ENCODE peak calls at places on chromosomes 5 and 9, in nine cellular contexts. U is CD4-positive, alpha-beta T cell; Y is T1000; T is brain microvascular endothelial cell; W is A549; F is ELR; N is EL; Q is fibroblast of the conjunctiva; J is astrocyte of the spinal cord. C is an unnamed sample.

GRCh38 chr9:112339886-112340285 is 6.5 kb upstream of the PTBP3 start:
- DNase-seq in U (no peak), Y (no peak), T (no peak), W (no peak), F (no peak), N (no peak), Q (no peak), J (no peak), C (no peak)

GRCh38 chr9:119026120-119026519 is 343.1 kb downstream of the BRINP1 start:
- DNase-seq in U (no peak), Y (no peak), T (no peak), W (no peak), F (no peak), N (peak), Q (no peak), J (peak), C (no peak)

GRCh38 chr9:96782241-96782640 is 4.4 kb upstream of the ZNF510 start:
- DNase-seq in U (no peak), Y (no peak), T (no peak), W (no peak), F (no peak), N (no peak), Q (no peak), J (no peak), C (no peak)

GRCh38 chr9:137470785-137471184 is 11.7 kb upstream of the NSMF start:
- DNase-seq in U (no peak), Y (no peak), T (no peak), W (no peak), F (no peak), N (no peak), Q (no peak), J (no peak), C (no peak)

GRCh38 chr9:124843635-124844034 is 9.6 kb upstream of the WDR38 start:
- DNase-seq in U (no peak), Y (no peak), T (peak), W (no peak), F (no peak), N (no peak), Q (no peak), J (peak), C (no peak)

GRCh38 chr5:105670586-105670985 is 2000.2 kb downstream of the EFNA5 start:
- DNase-seq in U (no peak), Y (no peak), T (no peak), W (peak), F (peak), N (no peak), Q (no peak), J (no peak), C (no peak)

GRCh38 chr5:128681096-128681495 is 143.1 kb upstream of the FBN2 start:
- DNase-seq in U (no peak), Y (no peak), T (peak), W (no peak), F (no peak), N (peak), Q (no peak), J (no peak), C (no peak)

GRCh38 chr5:125775896-125776295 is 647.3 kb upstream of the GRAMD2B start:
- DNase-seq in U (no peak), Y (no peak), T (no peak), W (no peak), F (no peak), N (no peak), Q (no peak), J (no peak), C (no peak)

GRCh38 chr5:158841918-158842317 is 257.8 kb downstream of the EBF1 start:
- DNase-seq in U (no peak), Y (no peak), T (no peak), W (no peak), F (no peak), N (no peak), Q (no peak), J (no peak), C (no peak)

GRCh38 chr9:108113579-108113978 is 624.0 kb upstream of the KLF4 start:
- DNase-seq in U (no peak), Y (no peak), T (no peak), W (no peak), F (no peak), N (no peak), Q (no peak), J (no peak), C (no peak)

GRCh38 chr5:181217805-181218065 is 5.3 kb upstream of the TRIM41 start:
- DNase-seq in U (peak), Y (no peak), T (no peak), W (no peak), F (no peak), N (no peak), Q (no peak), J (peak), C (no peak)

GRCh38 chr9:111955048-111955447 is 58.4 kb downstream of the UGCG start:
- DNase-seq in U (no peak), Y (no peak), T (no peak), W (no peak), F (no peak), N (no peak), Q (no peak), J (no peak), C (no peak)

GRCh38 chr5:956178-956761 is 52.3 kb upstream of the NKD2 start:
- DNase-seq in U (no peak), Y (no peak), T (no peak), W (no peak), F (no peak), N (no peak), Q (no peak), J (no peak), C (no peak)

GRCh38 chr5:171623551-171624097 is 162.0 kb upstream of the SMIM23 start:
- DNase-seq in U (no peak), Y (no peak), T (no peak), W (no peak), F (no peak), N (no peak), Q (no peak), J (no peak), C (no peak)

GRCh38 chr5:151213803-151214613 is 9.9 kb downstream of the CCDC69 start:
- DNase-seq in U (peak), Y (no peak), T (peak), W (no peak), F (peak), N (peak), Q (peak), J (no peak), C (no peak)

GRCh38 chr5:40605295-40605958 is 74.3 kb upstream of the PTGER4 start:
- DNase-seq in U (no peak), Y (no peak), T (peak), W (no peak), F (no peak), N (peak), Q (no peak), J (peak), C (no peak)

GRCh38 chr5:136772541-136772940 is 407.2 kb upstream of the TRPC7 start:
- DNase-seq in U (no peak), Y (no peak), T (no peak), W (no peak), F (no peak), N (no peak), Q (no peak), J (no peak), C (no peak)

GRCh38 chr5:170632985-170633234 is 129.1 kb downstream of the KCNIP1 start:
- DNase-seq in U (peak), Y (peak), T (no peak), W (no peak), F (no peak), N (no peak), Q (no peak), J (no peak), C (no peak)

GRCh38 chr9:19799784-19800183 is 10.9 kb upstream of the SLC24A2 start:
- DNase-seq in U (no peak), Y (no peak), T (no peak), W (no peak), F (no peak), N (no peak), Q (no peak), J (no peak), C (no peak)

GRCh38 chr9:131487621-131488031 is 15.1 kb upstream of the POMT1 start:
- DNase-seq in U (no peak), Y (no peak), T (no peak), W (no peak), F (no peak), N (no peak), Q (no peak), J (no peak), C (no peak)

GRCh38 chr5:79756102-79756501 is 66.5 kb downstream of the CMYA5 start:
- DNase-seq in U (no peak), Y (no peak), T (no peak), W (no peak), F (no peak), N (peak), Q (no peak), J (no peak), C (no peak)

GRCh38 chr5:161847896-161848510 is at the start of gene GABRA1:
- DNase-seq in U (no peak), Y (no peak), T (no peak), W (no peak), F (no peak), N (no peak), Q (no peak), J (no peak), C (no peak)